ENCODE peak calls at places on chromosomes 2 and 18, in seven cellular contexts. K is kidney epithelial cell, X is body of pancreas, J is heart left ventricle, Y is AG09309, E is HepG2, F is fibroblast of pulmonary artery. U is an unnamed sample.
A peak's percentile ranks its signal among the peaks of the same experiment; 100 is the strongest.

GRCh38 chr2:144830543-144830942 is 310.6 kb upstream of the ZEB2 start:
- DNase-seq in E (no peak), F (no peak), J (no peak), X (no peak), K (no peak), Y (no peak), U (no peak)

GRCh38 chr2:46097714-46098480 is 199.3 kb upstream of the EPAS1 start:
- DNase-seq in F (peak; percentile 100), X (peak; percentile 47), Y (peak; percentile 97), K (peak; percentile 88), E (peak; percentile 40), J (peak; percentile 75), U (no peak)

GRCh38 chr18:39951321-39951720 is 2003.7 kb upstream of the PIK3C3 start:
- DNase-seq in E (no peak), X (no peak), Y (no peak), F (peak; percentile 8), K (no peak), J (no peak), U (no peak)

GRCh38 chr2:179443175-179443574 is 178.5 kb upstream of the SESTD1 start:
- DNase-seq in X (no peak), E (no peak), J (no peak), Y (no peak), F (no peak), K (no peak), U (peak; percentile 3)

GRCh38 chr2:100780203-100781008 is 39.5 kb upstream of the NPAS2 start:
- DNase-seq in Y (no peak), J (no peak), K (peak; percentile 70), F (peak; percentile 88), X (peak; percentile 25), E (peak; percentile 100), U (peak; percentile 89)

GRCh38 chr18:7467708-7468466 is 99.2 kb upstream of the PTPRM start:
- DNase-seq in X (no peak), K (no peak), E (peak; percentile 23), F (peak; percentile 13), Y (no peak), J (no peak), U (no peak)

GRCh38 chr2:62944362-62944761 is 106.3 kb upstream of the OTX1 start:
- DNase-seq in J (no peak), F (no peak), K (no peak), Y (no peak), X (no peak), E (no peak), U (no peak)

GRCh38 chr2:51013060-51013746 is 18.7 kb downstream of the NRXN1 start:
- DNase-seq in Y (no peak), J (no peak), E (peak; percentile 28), K (no peak), F (no peak), X (peak; percentile 75), U (no peak)

GRCh38 chr2:119647440-119648169 is 31.4 kb upstream of the TMEM177 start:
- DNase-seq in J (no peak), F (peak; percentile 82), Y (no peak), E (no peak), K (no peak), X (no peak), U (peak; percentile 56)

GRCh38 chr2:101114815-101115214 is 36.4 kb downstream of the TBC1D8 start:
- DNase-seq in K (no peak), X (peak; percentile 58), E (no peak), J (no peak), Y (no peak), F (no peak), U (peak; percentile 89)

GRCh38 chr2:128986026-128986720 is 667.5 kb upstream of the HS6ST1 start:
- DNase-seq in Y (no peak), E (no peak), J (no peak), F (no peak), X (peak; percentile 71), K (no peak), U (no peak)

GRCh38 chr2:237998530-237998929 is 31.7 kb downstream of the UBE2F start:
- DNase-seq in J (no peak), F (peak; percentile 85), E (peak; percentile 62), Y (peak; percentile 52), X (no peak), K (no peak), U (no peak)

GRCh38 chr2:45962522-45962921 is 311.0 kb downstream of the PRKCE start:
- DNase-seq in Y (peak; percentile 53), J (peak; percentile 74), E (no peak), X (peak; percentile 77), F (peak; percentile 85), K (no peak), U (no peak)

GRCh38 chr2:50535971-50536759 is 495.8 kb downstream of the NRXN1 start:
- DNase-seq in E (peak; percentile 6), Y (no peak), F (peak; percentile 18), X (peak; percentile 14), J (no peak), K (no peak), U (peak; percentile 50)

GRCh38 chr18:4360221-4360715 is 94.8 kb downstream of the DLGAP1 start:
- DNase-seq in Y (no peak), X (no peak), J (no peak), K (no peak), E (no peak), F (no peak), U (no peak)

GRCh38 chr2:173599821-173600354 is 245.2 kb downstream of the CDCA7 start:
- DNase-seq in F (no peak), K (no peak), Y (no peak), E (no peak), X (no peak), J (no peak), U (no peak)

GRCh38 chr2:230668184-230668938 is 44.3 kb upstream of the CAB39 start:
- DNase-seq in F (no peak), Y (no peak), K (no peak), J (peak; percentile 59), E (no peak), X (no peak), U (peak; percentile 56)

GRCh38 chr18:58359226-58360019 is 269.5 kb downstream of the ALPK2 start:
- DNase-seq in F (no peak), X (no peak), E (no peak), Y (no peak), K (no peak), J (no peak), U (no peak)

GRCh38 chr2:99554238-99554637 is 64.4 kb upstream of the REV1 start:
- DNase-seq in J (no peak), E (no peak), X (peak; percentile 9), Y (no peak), K (no peak), F (no peak), U (no peak)

DNA sequence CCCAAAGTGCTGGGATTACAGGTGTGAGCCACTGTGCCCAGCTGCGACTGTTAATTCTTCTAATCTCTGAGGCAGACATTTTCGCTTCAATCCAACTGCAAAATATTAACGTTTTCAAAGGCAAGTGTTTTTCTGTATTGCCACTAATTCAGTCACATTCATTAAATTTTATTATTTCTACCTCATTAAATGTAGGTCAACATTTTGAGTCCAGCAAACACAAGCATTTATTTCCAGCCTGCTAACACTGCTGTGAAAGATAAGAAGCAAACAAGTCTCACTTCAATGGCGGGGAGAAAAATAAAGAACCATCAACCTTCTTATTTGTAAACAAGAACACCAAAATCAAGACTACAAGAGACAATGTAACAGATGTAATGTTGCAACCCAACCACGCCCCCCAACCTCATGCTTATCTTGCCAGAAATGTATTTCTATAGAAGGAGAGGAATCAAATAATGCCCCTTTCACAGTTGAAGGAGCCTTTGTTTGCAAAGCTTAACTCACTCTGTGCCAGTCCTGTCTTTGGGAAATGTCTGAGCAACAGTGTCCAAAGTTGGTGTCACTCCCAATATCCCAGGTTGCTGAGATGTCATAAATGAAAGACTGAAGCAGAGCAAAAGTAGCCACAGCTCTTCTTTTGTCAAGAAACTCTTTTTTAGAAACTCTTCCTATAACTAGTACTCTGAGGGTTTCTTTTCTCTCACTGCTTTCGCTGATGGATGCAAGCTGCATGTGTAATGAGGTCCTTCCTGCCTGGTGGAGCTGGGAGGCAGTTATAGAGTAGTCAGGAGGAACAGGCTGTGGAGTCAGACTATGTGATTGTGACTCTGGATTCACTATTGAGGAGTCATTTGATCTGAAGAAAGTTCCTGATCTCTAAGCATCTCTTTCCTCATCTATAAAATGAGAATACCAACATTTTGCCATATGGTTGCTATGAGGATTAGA is 8.6 kb downstream of the DOCK10 start:
- DNase-seq in F (no peak), K (no peak), X (no peak), Y (no peak), E (no peak), J (no peak), U (no peak)
- TF ChIP-seq CTCF in F (no peak), K (no peak), X (no peak), Y (no peak), E (no peak), J (no peak), U (no peak)

GRCh38 chr2:224058048-224058775 is 19.1 kb upstream of the SERPINE2 start:
- DNase-seq in Y (no peak), K (no peak), E (no peak), J (no peak), F (no peak), X (no peak), U (no peak)
- TF ChIP-seq CTCF in Y (no peak), K (no peak), E (no peak), J (peak; percentile 41), F (peak; percentile 2), X (no peak), U (no peak)

GRCh38 chr18:64082054-64082453 is 66.8 kb downstream of the LINC00305 start:
- DNase-seq in Y (no peak), X (no peak), J (no peak), K (no peak), F (no peak), E (no peak), U (no peak)
- TF ChIP-seq CTCF in Y (no peak), X (no peak), J (no peak), K (no peak), F (no peak), E (no peak), U (no peak)

GRCh38 chr18:45255142-45255890 is 360.0 kb upstream of the SLC14A2 start:
- DNase-seq in X (peak; percentile 56), Y (peak; percentile 87), E (no peak), F (peak; percentile 79), J (no peak), K (peak; percentile 42), U (no peak)
- TF ChIP-seq CTCF in X (no peak), Y (peak; percentile 12), E (no peak), F (no peak), J (no peak), K (no peak), U (no peak)

GRCh38 chr2:3196716-3197115 is 180.9 kb downstream of the EIPR1 start:
- DNase-seq in X (no peak), J (no peak), E (no peak), Y (no peak), F (no peak), K (no peak), U (no peak)

GRCh38 chr2:3197308-3197707 is 180.3 kb downstream of the EIPR1 start:
- DNase-seq in E (no peak), J (no peak), X (no peak), F (no peak), K (no peak), Y (no peak), U (no peak)

GRCh38 chr2:3199660-3200345 is 177.8 kb downstream of the EIPR1 start:
- DNase-seq in K (no peak), F (no peak), Y (no peak), X (no peak), E (no peak), J (no peak), U (no peak)

GRCh38 chr2:3195865-3196504 is 181.6 kb downstream of the EIPR1 start:
- DNase-seq in F (no peak), J (no peak), X (no peak), Y (no peak), K (no peak), E (no peak), U (peak; percentile 83)

GRCh38 chr2:3198119-3198518 is 179.5 kb downstream of the EIPR1 start:
- DNase-seq in E (peak; percentile 30), K (no peak), Y (no peak), J (no peak), X (no peak), F (no peak), U (peak; percentile 37)
- TF ChIP-seq CTCF in E (peak; percentile 49), K (no peak), Y (no peak), J (no peak), X (no peak), F (no peak), U (peak; percentile 3)

U was measured in NB4.